ENCODE peak calls at places on chromosomes 5 and 9, in five cellular contexts. Y is heart left ventricle, L is H1, F is Peyer's patch, S is H54. Z is an unnamed sample.
A peak's percentile ranks its signal among the peaks of the same experiment; 100 is the strongest.

GRCh38 chr5:149471406-149472183 is 79.6 kb downstream of the CSNK1A1 start:
- DNase-seq in Y (no peak), L (no peak), F (no peak), S (peak; percentile 72), Z (no peak)

GRCh38 chr5:120803282-120803681 is 339.2 kb downstream of the PRR16 start:
- DNase-seq in Y (no peak), L (no peak), F (no peak), S (no peak), Z (no peak)

GRCh38 chr9:137607141-137607857 is 1.8 kb downstream of the ARRDC1 start:
- DNase-seq in Y (no peak), L (no peak), F (no peak), S (no peak), Z (no peak)

GRCh38 chr9:6877671-6878161 is 119.9 kb downstream of the KDM4C start:
- DNase-seq in Y (no peak), L (no peak), F (no peak), S (peak; percentile 8), Z (no peak)

GRCh38 chr5:102421647-102422046 is 77.2 kb downstream of the SLCO6A1 start:
- DNase-seq in Y (peak; percentile 27), L (no peak), F (no peak), S (no peak), Z (no peak)

GRCh38 chr9:74463825-74464224 is 33.3 kb upstream of the RORB start:
- DNase-seq in Y (no peak), L (no peak), F (no peak), S (no peak), Z (no peak)

GRCh38 chr9:78325846-78326350 is 29.0 kb downstream of the PSAT1 start:
- DNase-seq in Y (no peak), L (no peak), F (no peak), S (no peak), Z (no peak)

GRCh38 chr5:1152156-1152555 is 40.3 kb upstream of the SLC12A7 start:
- DNase-seq in Y (no peak), L (no peak), F (no peak), S (peak; percentile 48), Z (no peak)

GRCh38 chr5:54361683-54362411 is 51.5 kb upstream of the ARL15 start:
- DNase-seq in Y (peak; percentile 42), L (no peak), F (no peak), S (no peak), Z (no peak)

GRCh38 chr5:35938518-35939227 is at the start of gene CAPSL:
- DNase-seq in Y (peak; percentile 20), L (peak; percentile 79), F (no peak), S (no peak), Z (peak; percentile 13)

GRCh38 chr5:149853019-149853648 is 91.5 kb downstream of the PDE6A start:
- DNase-seq in Y (peak; percentile 72), L (peak; percentile 56), F (peak; percentile 67), S (peak; percentile 55), Z (peak; percentile 81)

GRCh38 chr5:150034677-150035076 is 34.1 kb downstream of the HMGXB3 start:
- DNase-seq in Y (no peak), L (no peak), F (no peak), S (no peak), Z (no peak)

GRCh38 chr9:134025606-134026541 is 593 bp downstream of the BRD3OS start:
- DNase-seq in Y (no peak), L (no peak), F (peak; percentile 47), S (peak; percentile 72), Z (peak; percentile 44)

GRCh38 chr9:134026981-134027380 is 1.7 kb downstream of the BRD3OS start:
- DNase-seq in Y (no peak), L (no peak), F (no peak), S (no peak), Z (no peak)

GRCh38 chr9:134026561-134026960 is 1.3 kb downstream of the BRD3OS start:
- DNase-seq in Y (no peak), L (no peak), F (no peak), S (no peak), Z (no peak)

GRCh38 chr9:134024393-134024792 is 888 bp upstream of the BRD3OS start:
- DNase-seq in Y (no peak), L (no peak), F (no peak), S (no peak), Z (no peak)

DNA sequence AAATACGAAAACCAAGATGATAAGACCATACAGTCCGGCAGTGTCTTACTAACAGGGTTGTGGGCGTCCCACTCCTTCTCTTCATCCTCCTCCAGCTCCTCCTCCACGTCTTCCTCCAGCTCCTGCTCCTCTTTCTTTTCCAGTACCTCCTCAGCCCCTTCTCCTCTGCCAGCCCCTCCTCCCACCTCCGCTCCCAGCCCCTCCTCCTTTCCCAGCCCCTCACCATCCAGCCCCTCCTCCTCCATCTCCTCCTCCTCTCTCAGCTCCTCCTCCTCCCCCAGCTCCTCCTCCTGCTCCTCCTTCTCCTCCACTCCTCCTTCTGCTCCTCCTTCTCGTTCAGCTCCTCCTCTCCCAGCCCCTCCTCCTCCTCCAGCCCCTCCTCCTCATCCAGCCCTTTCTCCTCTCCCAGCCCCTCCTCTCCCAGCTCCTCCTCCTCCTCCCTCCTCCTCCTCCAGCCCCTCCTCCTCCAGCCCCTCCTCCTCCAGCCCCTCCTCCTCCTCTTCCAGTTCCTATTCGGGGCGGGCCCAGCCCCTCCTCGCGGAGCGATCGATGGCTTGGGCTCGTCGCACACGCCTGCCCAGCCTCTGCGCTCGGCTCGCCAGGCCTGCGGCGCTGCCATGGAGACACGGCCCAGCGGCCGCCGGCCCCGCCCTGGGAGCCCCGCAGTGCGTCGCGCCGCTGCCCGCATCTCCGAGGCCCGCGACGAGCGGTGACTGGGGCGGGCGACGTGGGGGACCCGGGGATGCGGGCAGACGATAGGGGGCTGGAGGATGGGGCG is at the start of gene BRD3OS:
- DNase-seq in Y (peak; percentile 96), L (peak; percentile 99), F (peak; percentile 94), S (peak; percentile 97), Z (peak; percentile 92)
- TF ChIP-seq POLR2A in Y (peak; percentile 42), L (no peak), F (no peak), S (peak; percentile 57), Z (no peak)

GRCh38 chr9:86768020-86768419 is 179.3 kb downstream of the GAS1 start:
- DNase-seq in Y (no peak), L (no peak), F (no peak), S (no peak), Z (no peak)

GRCh38 chr9:86768709-86769108 is 178.6 kb downstream of the GAS1 start:
- DNase-seq in Y (no peak), L (no peak), F (no peak), S (no peak), Z (no peak)

GRCh38 chr9:86766912-86767311 is 180.4 kb downstream of the GAS1 start:
- DNase-seq in Y (no peak), L (peak; percentile 7), F (no peak), S (peak; percentile 97), Z (no peak)

GRCh38 chr9:86765736-86766410 is 181.4 kb downstream of the GAS1 start:
- DNase-seq in Y (no peak), L (no peak), F (no peak), S (no peak), Z (no peak)

DNA sequence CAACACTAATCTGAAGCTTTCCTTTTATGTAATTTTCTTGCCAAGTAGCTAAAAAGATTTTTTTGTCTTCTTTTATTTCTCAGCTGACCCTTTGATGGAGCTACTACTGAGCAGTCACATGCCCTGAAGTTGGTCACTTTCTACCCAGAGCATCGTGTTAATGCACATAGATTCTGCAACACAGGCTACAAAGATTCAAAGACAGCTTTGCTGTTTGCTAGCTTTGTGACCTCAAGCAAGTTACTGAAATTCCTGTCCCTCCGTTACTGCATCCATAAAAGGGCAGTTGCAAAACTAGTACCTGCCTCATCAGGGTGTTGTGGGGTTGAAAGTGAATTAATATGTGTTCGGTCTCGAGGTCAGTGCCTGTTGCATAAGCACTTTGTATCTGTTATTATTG is 179.9 kb downstream of the GAS1 start:
- DNase-seq in Y (no peak), L (no peak), F (no peak), S (no peak), Z (no peak)
- TF ChIP-seq POLR2A in Y (no peak), L (no peak), F (no peak), S (no peak), Z (no peak)

GRCh38 chr9:108151161-108151586 is 661.6 kb upstream of the KLF4 start:
- DNase-seq in Y (peak; percentile 20), L (no peak), F (no peak), S (no peak), Z (peak; percentile 38)
- TF ChIP-seq POLR2A in Y (no peak), L (no peak), F (no peak), S (no peak), Z (no peak)

DNA sequence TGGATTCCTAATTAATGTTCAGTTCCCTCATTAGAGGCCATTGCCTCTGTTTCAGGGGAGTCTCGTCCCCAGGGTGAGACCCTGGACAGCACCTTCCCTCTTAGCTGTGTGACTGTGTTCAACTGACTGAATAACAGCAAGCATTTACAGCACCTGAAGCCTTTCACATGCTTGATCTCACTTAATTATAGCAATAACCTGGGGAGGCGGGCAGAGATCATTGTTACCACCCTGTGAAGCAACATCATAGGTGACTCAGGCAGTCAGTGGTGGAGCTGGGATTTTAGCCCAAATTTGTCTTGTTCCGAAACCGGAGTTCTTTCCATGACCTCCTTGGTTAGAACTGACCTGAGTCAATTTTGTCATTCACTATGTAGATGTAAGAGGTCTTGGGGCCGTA is 105.2 kb upstream of the RAD23B start:
- DNase-seq in Y (no peak), L (no peak), F (no peak), S (no peak), Z (no peak)
- TF ChIP-seq POLR2A in Y (no peak), L (no peak), F (peak; percentile 82), S (no peak), Z (no peak)

GRCh38 chr5:143824851-143825720 is 13.1 kb downstream of the HMHB1 start:
- DNase-seq in Y (peak; percentile 84), L (peak; percentile 80), F (peak; percentile 83), S (peak; percentile 55), Z (peak; percentile 87)
- TF ChIP-seq POLR2A in Y (no peak), L (no peak), F (no peak), S (no peak), Z (no peak)

DNA sequence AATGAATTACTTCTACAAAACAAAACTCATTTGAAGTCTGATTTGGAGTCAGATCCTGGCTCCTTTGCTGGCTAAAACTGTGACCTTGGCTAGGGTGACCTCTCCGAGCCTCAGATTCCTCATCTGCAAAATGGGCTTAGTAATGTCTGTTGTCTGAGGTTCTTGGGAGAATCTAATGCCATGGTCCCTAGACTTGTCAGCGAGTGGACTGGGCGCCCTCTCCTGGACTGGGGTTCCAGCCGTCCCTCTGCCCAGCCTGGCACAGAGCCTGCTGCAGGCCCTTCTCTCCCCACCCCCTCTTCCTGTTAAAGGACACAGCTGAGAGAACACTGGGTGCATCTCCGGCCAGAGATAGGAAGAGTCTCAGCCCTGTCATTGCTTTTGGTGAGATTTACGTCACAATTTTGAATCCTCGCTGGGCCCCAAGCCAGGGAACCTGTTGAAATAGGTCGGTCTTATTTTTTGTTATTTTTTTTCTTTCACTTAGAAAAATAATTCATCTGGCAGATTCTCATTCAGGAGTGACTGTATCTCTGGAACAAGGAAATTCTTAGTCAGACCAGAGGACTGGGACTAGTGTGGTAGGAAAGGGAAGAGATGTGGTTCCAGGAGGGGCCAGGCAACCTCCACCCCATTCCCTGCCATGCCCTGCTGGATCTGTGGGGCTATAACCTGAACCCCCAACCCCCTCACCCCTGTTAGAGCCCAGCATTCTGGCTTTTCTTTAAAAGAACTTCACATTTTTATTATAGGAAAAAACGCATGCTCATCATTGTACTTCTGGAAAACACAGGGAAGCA is 48.2 kb upstream of the RPL26L1 start:
- DNase-seq in Y (peak; percentile 55), L (no peak), F (peak; percentile 72), S (no peak), Z (peak; percentile 63)
- TF ChIP-seq POLR2A in Y (no peak), L (no peak), F (no peak), S (no peak), Z (no peak)

Z was measured in erythroblast.